ENCODE peak calls at places on chromosome 20, in nine cellular contexts. One of them, this sample, is unnamed.

GRCh38 chr20:37382539-37383120 is 36.7 kb downstream of the SRC start:
- DNase-seq in stimulated activated naive CD4-positive, alpha-beta T cell: no peak
- DNase-seq in neural crest cell: no peak
- DNase-seq in right atrium auricular region: no peak
- DNase-seq in KG1: no peak
- DNase-seq in activated effector memory CD4-positive, alpha-beta T cell treated with Interleukin-2 at 50 U/mL for 16 hours: no peak
- DNase-seq in HFF-Myc: no peak
- DNase-seq in NB4: no peak
- DNase-seq in iPS-NIHi11: no peak
- DNase-seq in this sample: no peak

GRCh38 chr20:53848304-53848703 is 222.1 kb downstream of the BCAS1 start:
- DNase-seq in stimulated activated naive CD4-positive, alpha-beta T cell: no peak
- DNase-seq in neural crest cell: no peak
- DNase-seq in right atrium auricular region: no peak
- DNase-seq in KG1: no peak
- DNase-seq in activated effector memory CD4-positive, alpha-beta T cell treated with Interleukin-2 at 50 U/mL for 16 hours: no peak
- DNase-seq in HFF-Myc: no peak
- DNase-seq in NB4: no peak
- DNase-seq in iPS-NIHi11: no peak
- DNase-seq in this sample: no peak

GRCh38 chr20:14929388-14929787 is 592.0 kb upstream of the FLRT3 start:
- DNase-seq in stimulated activated naive CD4-positive, alpha-beta T cell: no peak
- DNase-seq in neural crest cell: no peak
- DNase-seq in right atrium auricular region: no peak
- DNase-seq in KG1: no peak
- DNase-seq in activated effector memory CD4-positive, alpha-beta T cell treated with Interleukin-2 at 50 U/mL for 16 hours: no peak
- DNase-seq in HFF-Myc: no peak
- DNase-seq in NB4: no peak
- DNase-seq in iPS-NIHi11: no peak
- DNase-seq in this sample: no peak

GRCh38 chr20:14568225-14568624 is 230.8 kb upstream of the FLRT3 start:
- DNase-seq in stimulated activated naive CD4-positive, alpha-beta T cell: no peak
- DNase-seq in neural crest cell: no peak
- DNase-seq in right atrium auricular region: no peak
- DNase-seq in KG1: no peak
- DNase-seq in activated effector memory CD4-positive, alpha-beta T cell treated with Interleukin-2 at 50 U/mL for 16 hours: no peak
- DNase-seq in HFF-Myc: no peak
- DNase-seq in NB4: no peak
- DNase-seq in iPS-NIHi11: no peak
- DNase-seq in this sample: no peak

GRCh38 chr20:50346372-50347347 is 156.0 kb downstream of the CEBPB start:
- DNase-seq in stimulated activated naive CD4-positive, alpha-beta T cell: peak
- DNase-seq in neural crest cell: no peak
- DNase-seq in right atrium auricular region: peak
- DNase-seq in KG1: no peak
- DNase-seq in activated effector memory CD4-positive, alpha-beta T cell treated with Interleukin-2 at 50 U/mL for 16 hours: no peak
- DNase-seq in HFF-Myc: peak
- DNase-seq in NB4: no peak
- DNase-seq in iPS-NIHi11: no peak
- DNase-seq in this sample: peak

GRCh38 chr20:45940053-45940452 is 5.6 kb downstream of the PCIF1 start:
- DNase-seq in stimulated activated naive CD4-positive, alpha-beta T cell: no peak
- DNase-seq in neural crest cell: no peak
- DNase-seq in right atrium auricular region: no peak
- DNase-seq in KG1: no peak
- DNase-seq in activated effector memory CD4-positive, alpha-beta T cell treated with Interleukin-2 at 50 U/mL for 16 hours: no peak
- DNase-seq in HFF-Myc: no peak
- DNase-seq in NB4: no peak
- DNase-seq in iPS-NIHi11: no peak
- DNase-seq in this sample: no peak

GRCh38 chr20:14820771-14821170 is 483.4 kb upstream of the FLRT3 start:
- DNase-seq in stimulated activated naive CD4-positive, alpha-beta T cell: no peak
- DNase-seq in neural crest cell: no peak
- DNase-seq in right atrium auricular region: no peak
- DNase-seq in KG1: no peak
- DNase-seq in activated effector memory CD4-positive, alpha-beta T cell treated with Interleukin-2 at 50 U/mL for 16 hours: no peak
- DNase-seq in HFF-Myc: no peak
- DNase-seq in NB4: no peak
- DNase-seq in iPS-NIHi11: no peak
- DNase-seq in this sample: no peak

GRCh38 chr20:56989516-56989915 is 276.9 kb downstream of the BMP7 start:
- DNase-seq in stimulated activated naive CD4-positive, alpha-beta T cell: no peak
- DNase-seq in neural crest cell: no peak
- DNase-seq in right atrium auricular region: no peak
- DNase-seq in KG1: no peak
- DNase-seq in activated effector memory CD4-positive, alpha-beta T cell treated with Interleukin-2 at 50 U/mL for 16 hours: no peak
- DNase-seq in HFF-Myc: no peak
- DNase-seq in NB4: no peak
- DNase-seq in iPS-NIHi11: no peak
- DNase-seq in this sample: no peak

GRCh38 chr20:11316244-11316643 is 601.4 kb upstream of the BTBD3 start:
- DNase-seq in stimulated activated naive CD4-positive, alpha-beta T cell: no peak
- DNase-seq in neural crest cell: no peak
- DNase-seq in right atrium auricular region: no peak
- DNase-seq in KG1: no peak
- DNase-seq in activated effector memory CD4-positive, alpha-beta T cell treated with Interleukin-2 at 50 U/mL for 16 hours: no peak
- DNase-seq in HFF-Myc: no peak
- DNase-seq in NB4: no peak
- DNase-seq in iPS-NIHi11: no peak
- DNase-seq in this sample: no peak

GRCh38 chr20:7959484-7959883 is 19.2 kb upstream of the HAO1 start:
- DNase-seq in stimulated activated naive CD4-positive, alpha-beta T cell: no peak
- DNase-seq in neural crest cell: no peak
- DNase-seq in right atrium auricular region: no peak
- DNase-seq in KG1: no peak
- DNase-seq in activated effector memory CD4-positive, alpha-beta T cell treated with Interleukin-2 at 50 U/mL for 16 hours: no peak
- DNase-seq in HFF-Myc: no peak
- DNase-seq in NB4: no peak
- DNase-seq in iPS-NIHi11: no peak
- DNase-seq in this sample: no peak